ENCODE peak calls at places on chromosomes 3 and 15, in ten cellular contexts. S, N, A, F, Q, K, P, I, Z and E are unnamed samples.

GRCh38 chr3:14698601-14699244 is 23.8 kb downstream of the C3orf20 start:
- DNase-seq in S (no peak), N (no peak), A (no peak), F (no peak), Q (no peak), K (no peak), P (no peak), I (no peak), Z (no peak), E (no peak)

GRCh38 chr3:72068621-72069020 is 283.7 kb upstream of the PROK2 start:
- DNase-seq in S (no peak), N (no peak), A (no peak), F (peak), Q (no peak), K (no peak), P (no peak), I (no peak), Z (no peak), E (no peak)

GRCh38 chr3:188432826-188433525 is 279.0 kb downstream of the LPP start:
- DNase-seq in S (no peak), N (no peak), A (peak), F (peak), Q (peak), K (no peak), P (no peak), I (no peak), Z (peak), E (no peak)

GRCh38 chr3:195256639-195257453 is 14.1 kb downstream of the XXYLT1 start:
- DNase-seq in S (no peak), N (no peak), A (no peak), F (no peak), Q (no peak), K (peak), P (peak), I (no peak), Z (no peak), E (no peak)

GRCh38 chr15:55696221-55696620 is 46.7 kb downstream of the PRTG start:
- DNase-seq in S (no peak), N (no peak), A (no peak), F (peak), Q (peak), K (no peak), P (no peak), I (no peak), Z (no peak), E (no peak)

GRCh38 chr15:77083381-77084160 is 12.7 kb upstream of the TSPAN3 start:
- DNase-seq in S (no peak), N (peak), A (no peak), F (peak), Q (peak), K (peak), P (peak), I (peak), Z (no peak), E (peak)

GRCh38 chr3:134377896-134378295 is 3.6 kb upstream of the AMOTL2 start:
- DNase-seq in S (no peak), N (no peak), A (no peak), F (no peak), Q (no peak), K (no peak), P (no peak), I (no peak), Z (no peak), E (peak)

GRCh38 chr15:100958326-100959065 is 39.3 kb downstream of the LRRK1 start:
- DNase-seq in S (no peak), N (no peak), A (no peak), F (peak), Q (peak), K (no peak), P (no peak), I (no peak), Z (peak), E (no peak)

GRCh38 chr3:64223809-64224570 is 1.3 kb downstream of the PRICKLE2 start:
- DNase-seq in S (no peak), N (no peak), A (no peak), F (peak), Q (peak), K (no peak), P (no peak), I (no peak), Z (no peak), E (no peak)

GRCh38 chr15:96180062-96180745 is 150.3 kb upstream of the NR2F2 start:
- DNase-seq in S (no peak), N (no peak), A (no peak), F (no peak), Q (no peak), K (no peak), P (no peak), I (no peak), Z (no peak), E (no peak)

GRCh38 chr3:46575577-46576222 is 9.6 kb upstream of the LRRC2 start:
- DNase-seq in S (no peak), N (no peak), A (no peak), F (no peak), Q (no peak), K (no peak), P (peak), I (no peak), Z (no peak), E (no peak)

GRCh38 chr15:83158393-83158792 is 49.2 kb downstream of the HDGFL3 start:
- DNase-seq in S (no peak), N (no peak), A (no peak), F (peak), Q (peak), K (no peak), P (no peak), I (no peak), Z (no peak), E (no peak)

GRCh38 chr3:105944721-105945120 is 75.9 kb upstream of the CBLB start:
- DNase-seq in S (no peak), N (no peak), A (no peak), F (peak), Q (peak), K (no peak), P (no peak), I (no peak), Z (no peak), E (no peak)

GRCh38 chr3:55555866-55556621 is 68.9 kb upstream of the WNT5A start:
- DNase-seq in S (no peak), N (no peak), A (no peak), F (no peak), Q (no peak), K (no peak), P (peak), I (no peak), Z (no peak), E (no peak)

GRCh38 chr3:128546646-128547045 is 53.6 kb upstream of the GATA2 start:
- DNase-seq in S (no peak), N (no peak), A (no peak), F (no peak), Q (no peak), K (no peak), P (no peak), I (no peak), Z (no peak), E (no peak)

GRCh38 chr3:4508048-4508981 is 15.2 kb downstream of the ITPR1 start:
- DNase-seq in S (no peak), N (no peak), A (no peak), F (no peak), Q (no peak), K (no peak), P (peak), I (no peak), Z (no peak), E (no peak)

GRCh38 chr3:150314248-150315027 is 93.7 kb upstream of the TSC22D2 start:
- DNase-seq in S (no peak), N (peak), A (no peak), F (no peak), Q (no peak), K (peak), P (no peak), I (no peak), Z (no peak), E (no peak)

GRCh38 chr3:58025824-58026579 is 17.8 kb downstream of the FLNB start:
- DNase-seq in S (no peak), N (no peak), A (no peak), F (peak), Q (no peak), K (no peak), P (no peak), I (no peak), Z (no peak), E (no peak)

GRCh38 chr3:132509096-132509495 is 88.0 kb upstream of the ACKR4 start:
- DNase-seq in S (no peak), N (no peak), A (no peak), F (peak), Q (no peak), K (no peak), P (no peak), I (no peak), Z (no peak), E (no peak)

GRCh38 chr15:90227816-90228772 is 5.6 kb downstream of the CIB1 start:
- DNase-seq in S (no peak), N (peak), A (no peak), F (no peak), Q (no peak), K (no peak), P (no peak), I (no peak), Z (no peak), E (no peak)

GRCh38 chr3:53269888-53270880 is 14.4 kb upstream of the TKT start:
- DNase-seq in S (no peak), N (peak), A (peak), F (peak), Q (peak), K (peak), P (peak), I (no peak), Z (peak), E (no peak)

GRCh38 chr3:2078821-2079220 is 19.8 kb upstream of the CNTN4 start:
- DNase-seq in S (no peak), N (no peak), A (no peak), F (no peak), Q (no peak), K (no peak), P (no peak), I (no peak), Z (no peak), E (no peak)

GRCh38 chr3:134449277-134449676 is 36.5 kb downstream of the ANAPC13 start:
- DNase-seq in S (no peak), N (peak), A (no peak), F (no peak), Q (no peak), K (no peak), P (peak), I (no peak), Z (no peak), E (no peak)

GRCh38 chr3:16101295-16102186 is 72.9 kb upstream of the GALNT15 start:
- DNase-seq in S (no peak), N (no peak), A (no peak), F (peak), Q (peak), K (no peak), P (no peak), I (no peak), Z (no peak), E (no peak)

GRCh38 chr15:41544650-41545015 is 576 bp upstream of the RPAP1 start:
- DNase-seq in S (no peak), N (no peak), A (no peak), F (no peak), Q (no peak), K (peak), P (no peak), I (no peak), Z (no peak), E (no peak)

GRCh38 chr3:188468672-188469071 is 314.7 kb downstream of the LPP start:
- DNase-seq in S (no peak), N (no peak), A (no peak), F (peak), Q (peak), K (peak), P (no peak), I (no peak), Z (peak), E (no peak)

GRCh38 chr3:46711305-46711704 is 6.4 kb downstream of the PRSS50 start:
- DNase-seq in S (no peak), N (no peak), A (no peak), F (no peak), Q (no peak), K (no peak), P (no peak), I (no peak), Z (no peak), E (no peak)

GRCh38 chr3:38124324-38125122 is 12.4 kb downstream of the ACAA1 start:
- DNase-seq in S (no peak), N (no peak), A (no peak), F (no peak), Q (no peak), K (no peak), P (peak), I (no peak), Z (no peak), E (no peak)

GRCh38 chr15:32981536-32981935 is 213.0 kb downstream of the FMN1 start:
- DNase-seq in S (no peak), N (no peak), A (no peak), F (peak), Q (no peak), K (no peak), P (no peak), I (no peak), Z (no peak), E (no peak)

GRCh38 chr15:70210076-70210475 is 112.4 kb upstream of the TLE3 start:
- DNase-seq in S (no peak), N (no peak), A (no peak), F (no peak), Q (no peak), K (no peak), P (peak), I (no peak), Z (no peak), E (no peak)

GRCh38 chr15:48408337-48408736 is 77.1 kb downstream of the DUT start:
- DNase-seq in S (no peak), N (no peak), A (no peak), F (no peak), Q (no peak), K (no peak), P (no peak), I (no peak), Z (no peak), E (no peak)

GRCh38 chr15:52924641-52925040 is 134.5 kb upstream of the ONECUT1 start:
- DNase-seq in S (no peak), N (no peak), A (no peak), F (no peak), Q (no peak), K (no peak), P (no peak), I (no peak), Z (no peak), E (no peak)

GRCh38 chr15:99361541-99362185 is 110.4 kb downstream of the LRRC28 start:
- DNase-seq in S (no peak), N (no peak), A (no peak), F (no peak), Q (no peak), K (no peak), P (no peak), I (no peak), Z (no peak), E (no peak)

GRCh38 chr3:69791111-69791510 is 51.8 kb downstream of the MITF start:
- DNase-seq in S (no peak), N (no peak), A (no peak), F (peak), Q (peak), K (peak), P (no peak), I (no peak), Z (no peak), E (no peak)

GRCh38 chr3:59710556-59710953 is 660.7 kb upstream of the CFAP20DC start:
- DNase-seq in S (no peak), N (no peak), A (no peak), F (no peak), Q (no peak), K (no peak), P (no peak), I (no peak), Z (no peak), E (no peak)